ENCODE peak calls at places on chromosomes 7 and 10, in nine cellular contexts. J is GM23338, X is PC-9, O is HCT116, G is GM23248, U is PC-3, L is hepatocyte, T is Karpas-422, Q is SK-N-SH. V is an unnamed sample.

GRCh38 chr7:69177326-69177897 is 420.9 kb upstream of the AUTS2 start:
- DNase-seq in J (no peak), X (no peak), O (no peak), G (no peak), U (no peak), L (no peak), T (no peak), Q (no peak), V (no peak)

GRCh38 chr7:99782012-99782953 is 1.7 kb downstream of the CYP3A4 start:
- DNase-seq in J (peak; percentile 29), X (no peak), O (no peak), G (no peak), U (peak; percentile 11), L (no peak), T (no peak), Q (no peak), V (no peak)

GRCh38 chr7:27201231-27202017 is 1.5 kb upstream of the HOXA13 start:
- DNase-seq in J (no peak), X (no peak), O (no peak), G (peak; percentile 32), U (peak; percentile 41), L (no peak), T (peak; percentile 75), Q (no peak), V (peak; percentile 38)

GRCh38 chr7:90166153-90166552 is 11.9 kb downstream of the STEAP1 start:
- DNase-seq in J (no peak), X (no peak), O (no peak), G (no peak), U (no peak), L (no peak), T (no peak), Q (no peak), V (no peak)

GRCh38 chr7:149856-150636 is 42.3 kb upstream of the FAM20C start:
- DNase-seq in J (peak; percentile 56), X (peak; percentile 60), O (no peak), G (peak; percentile 52), U (no peak), L (peak; percentile 42), T (no peak), Q (peak; percentile 80), V (no peak)

GRCh38 chr10:79159785-79160184 is 91.0 kb downstream of the ZMIZ1 start:
- DNase-seq in J (no peak), X (no peak), O (no peak), G (peak; percentile 92), U (no peak), L (no peak), T (no peak), Q (peak; percentile 87), V (no peak)

GRCh38 chr10:29830526-29831512 is 196.0 kb upstream of the SVIL start:
- DNase-seq in J (no peak), X (no peak), O (no peak), G (no peak), U (no peak), L (no peak), T (no peak), Q (no peak), V (no peak)

GRCh38 chr7:138935438-138936079 is 45.6 kb downstream of the KIAA1549 start:
- DNase-seq in J (no peak), X (peak; percentile 73), O (peak; percentile 55), G (peak; percentile 97), U (peak; percentile 92), L (peak; percentile 73), T (no peak), Q (peak; percentile 89), V (no peak)

GRCh38 chr7:36898186-36898585 is 173.9 kb upstream of the AOAH start:
- DNase-seq in J (no peak), X (no peak), O (no peak), G (no peak), U (no peak), L (no peak), T (no peak), Q (no peak), V (no peak)

GRCh38 chr7:105652359-105652993 is 71.2 kb upstream of the EFCAB10 start:
- DNase-seq in J (peak; percentile 92), X (peak; percentile 79), O (peak; percentile 26), G (peak; percentile 86), U (peak; percentile 92), L (peak; percentile 89), T (peak; percentile 85), Q (peak; percentile 91), V (peak; percentile 71)

GRCh38 chr10:36556468-36556867 is 568.9 kb upstream of the ANKRD30A start:
- DNase-seq in J (no peak), X (no peak), O (no peak), G (no peak), U (peak; percentile 62), L (no peak), T (no peak), Q (no peak), V (no peak)

GRCh38 chr7:24912874-24913514 is 67.0 kb downstream of the OSBPL3 start:
- DNase-seq in J (no peak), X (no peak), O (no peak), G (no peak), U (no peak), L (no peak), T (no peak), Q (no peak), V (no peak)

GRCh38 chr7:116843373-116843772 is 19.0 kb upstream of the CAPZA2 start:
- DNase-seq in J (no peak), X (no peak), O (no peak), G (no peak), U (no peak), L (no peak), T (no peak), Q (no peak), V (no peak)

GRCh38 chr7:26694156-26694555 is 170.2 kb downstream of the SKAP2 start:
- DNase-seq in J (no peak), X (no peak), O (no peak), G (no peak), U (no peak), L (no peak), T (no peak), Q (peak; percentile 26), V (no peak)

GRCh38 chr7:158820656-158821055 is 8.7 kb downstream of the ESYT2 start:
- DNase-seq in J (no peak), X (no peak), O (no peak), G (peak; percentile 59), U (peak; percentile 39), L (no peak), T (no peak), Q (no peak), V (no peak)

GRCh38 chr7:158818325-158819213 is 10.7 kb downstream of the ESYT2 start:
- DNase-seq in J (peak; percentile 64), X (peak; percentile 99), O (peak; percentile 95), G (peak; percentile 98), U (peak; percentile 92), L (peak; percentile 90), T (no peak), Q (peak; percentile 86), V (no peak)

GRCh38 chr7:158819571-158820203 is 9.6 kb downstream of the ESYT2 start:
- DNase-seq in J (no peak), X (no peak), O (no peak), G (peak; percentile 69), U (no peak), L (no peak), T (peak; percentile 38), Q (no peak), V (no peak)

GRCh38 chr7:158824028-158824427 is 5.3 kb downstream of the ESYT2 start:
- DNase-seq in J (no peak), X (no peak), O (no peak), G (peak; percentile 71), U (no peak), L (no peak), T (no peak), Q (no peak), V (peak; percentile 19)

GRCh38 chr7:158821173-158822021 is 7.9 kb downstream of the ESYT2 start:
- DNase-seq in J (no peak), X (peak; percentile 23), O (peak; percentile 90), G (peak; percentile 94), U (peak; percentile 89), L (peak; percentile 44), T (peak; percentile 41), Q (no peak), V (no peak)
- H3K4me1 ChIP-seq in J (peaks cover 21% of the 10 kb centered on the region), X (peaks cover 85% of the 10 kb centered on the region), O (peaks cover 55% of the 10 kb centered on the region), G (peaks cover 55% of the 10 kb centered on the region), U (peaks cover 55% of the 10 kb centered on the region), L (peaks cover 44% of the 10 kb centered on the region), T (peaks cover 79% of the 10 kb centered on the region), Q (peaks cover 36% of the 10 kb centered on the region), V (peaks cover 12% of the 10 kb centered on the region)

GRCh38 chr7:151940048-151940845 is 16.0 kb upstream of the GALNTL5 start:
- DNase-seq in J (no peak), X (peak; percentile 8), O (no peak), G (peak; percentile 82), U (peak; percentile 94), L (no peak), T (no peak), Q (peak; percentile 57), V (no peak)
- H3K9me2 ChIP-seq in J (no peaks in the 10 kb centered on the region), X (no peaks in the 10 kb centered on the region), O (no peaks in the 10 kb centered on the region), G (no peaks in the 10 kb centered on the region), U (no peaks in the 10 kb centered on the region), L (no peaks in the 10 kb centered on the region), T (no peaks in the 10 kb centered on the region), Q (no peaks in the 10 kb centered on the region), V (no peaks in the 10 kb centered on the region)

GRCh38 chr7:41820117-41820671 is 117.3 kb upstream of the INHBA start:
- DNase-seq in J (no peak), X (no peak), O (no peak), G (no peak), U (no peak), L (no peak), T (no peak), Q (no peak), V (no peak)
- H3K4me1 ChIP-seq in J (no peaks in the 10 kb centered on the region), X (no peaks in the 10 kb centered on the region), O (no peaks in the 10 kb centered on the region), G (peaks cover 11% of the 10 kb centered on the region), U (no peaks in the 10 kb centered on the region), L (no peaks in the 10 kb centered on the region), T (no peaks in the 10 kb centered on the region), Q (no peaks in the 10 kb centered on the region), V (no peaks in the 10 kb centered on the region)

GRCh38 chr10:110421512-110422138 is 76.1 kb upstream of the DUSP5 start:
- DNase-seq in J (no peak), X (no peak), O (no peak), G (no peak), U (no peak), L (no peak), T (peak; percentile 54), Q (no peak), V (peak; percentile 59)
- H3K9me2 ChIP-seq in J (peaks cover 7% of the 10 kb centered on the region), X (no peaks in the 10 kb centered on the region), O (no peaks in the 10 kb centered on the region), G (no peaks in the 10 kb centered on the region), U (no peaks in the 10 kb centered on the region), L (no peaks in the 10 kb centered on the region), T (no peaks in the 10 kb centered on the region), Q (no peaks in the 10 kb centered on the region), V (no peaks in the 10 kb centered on the region)

DNA sequence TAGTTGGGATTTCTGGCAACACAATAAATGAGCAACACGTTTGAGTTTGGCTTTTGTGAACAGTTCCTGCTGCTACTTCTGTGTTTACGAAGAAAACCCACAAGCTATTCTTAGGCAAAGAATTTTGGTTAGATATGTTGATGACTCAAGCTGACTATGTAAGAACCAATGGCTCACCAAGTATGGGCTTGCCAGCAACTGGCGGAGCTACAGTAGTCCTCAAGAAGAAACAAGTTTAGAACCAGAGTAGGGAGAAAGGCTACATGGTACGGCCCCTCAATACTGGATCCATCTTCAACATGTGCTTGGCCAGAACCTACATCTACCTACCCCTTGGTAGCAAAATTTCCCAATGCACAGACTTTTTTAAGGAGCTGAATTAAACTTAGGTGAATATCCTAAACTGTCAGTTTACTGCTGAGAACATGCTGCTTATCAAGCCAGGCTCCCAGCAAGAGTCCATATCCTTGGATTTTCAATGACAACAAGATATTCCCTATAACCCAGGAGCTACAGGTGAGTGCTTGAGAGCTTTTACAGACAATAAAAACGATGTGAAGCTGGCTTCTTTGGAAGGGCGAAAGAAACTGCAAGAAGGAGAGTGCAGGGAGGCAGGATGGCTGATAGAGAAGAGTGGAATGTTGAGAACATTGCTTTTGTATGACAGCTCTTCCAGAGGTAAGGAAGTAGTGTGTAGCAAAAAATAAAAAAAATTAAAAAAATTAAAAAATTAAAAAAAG is 74.3 kb upstream of the ASAH2 start:
- DNase-seq in J (peak; percentile 48), X (peak; percentile 35), O (peak; percentile 41), G (peak; percentile 99), U (peak; percentile 100), L (no peak), T (no peak), Q (no peak), V (no peak)
- H3K4me1 ChIP-seq in J (peaks cover 21% of the 10 kb centered on the region), X (peaks cover 24% of the 10 kb centered on the region), O (peaks cover 7% of the 10 kb centered on the region), G (peaks cover 45% of the 10 kb centered on the region), U (peaks cover 42% of the 10 kb centered on the region), L (no peaks in the 10 kb centered on the region), T (no peaks in the 10 kb centered on the region), Q (no peaks in the 10 kb centered on the region), V (peaks cover 8% of the 10 kb centered on the region)